ENCODE peak calls at places on chromosomes 3 and 15, in ten cellular contexts. I is iPS DF 6.9; V is HEK293T; T is fibroblast of the conjunctiva; J is SHP77; R is stimulated activated CD4-positive, alpha-beta T cell treated with anti-CD3 and anti-CD28 coated beads, Interleukin-2, amount 100 ng/mL, for 48 hours; W is endothelial cell; P is heart right ventricle; G is Calu3; Z is MM.1S. D is an unnamed sample.

GRCh38 chr15:69718916-69719315 is 266.3 kb downstream of the RPLP1 start:
- DNase-seq in I (no peak), V (no peak), T (no peak), J (no peak), R (no peak), W (no peak), P (peak), G (no peak), Z (peak), D (no peak)

GRCh38 chr3:16824085-16824696 is 60.6 kb upstream of the PLCL2 start:
- DNase-seq in I (no peak), V (no peak), T (no peak), J (no peak), R (no peak), W (no peak), P (no peak), G (no peak), Z (peak), D (no peak)

GRCh38 chr15:35141743-35142356 is 56.8 kb upstream of the NANOGP8 start:
- DNase-seq in I (no peak), V (no peak), T (peak), J (no peak), R (no peak), W (no peak), P (no peak), G (no peak), Z (no peak), D (no peak)

GRCh38 chr3:133662256-133662773 is 574 bp upstream of the TOPBP1 start:
- DNase-seq in I (no peak), V (peak), T (no peak), J (peak), R (peak), W (peak), P (no peak), G (peak), Z (peak), D (no peak)

GRCh38 chr15:101138086-101138660 is 113.7 kb downstream of the CHSY1 start:
- DNase-seq in I (no peak), V (no peak), T (no peak), J (no peak), R (no peak), W (no peak), P (no peak), G (no peak), Z (no peak), D (no peak)

GRCh38 chr3:54099381-54099780 is 23.0 kb upstream of the CACNA2D3 start:
- DNase-seq in I (no peak), V (no peak), T (no peak), J (no peak), R (no peak), W (no peak), P (no peak), G (no peak), Z (no peak), D (no peak)

GRCh38 chr3:120801484-120801883 is 58.9 kb downstream of the GTF2E1 start:
- DNase-seq in I (no peak), V (no peak), T (no peak), J (no peak), R (no peak), W (no peak), P (no peak), G (no peak), Z (no peak), D (no peak)

GRCh38 chr15:98174286-98174685 is 213.8 kb downstream of the ARRDC4 start:
- DNase-seq in I (no peak), V (no peak), T (no peak), J (no peak), R (no peak), W (no peak), P (no peak), G (no peak), Z (no peak), D (no peak)

GRCh38 chr15:68619303-68619698 is 40.5 kb downstream of the CORO2B start:
- DNase-seq in I (no peak), V (no peak), T (no peak), J (no peak), R (no peak), W (no peak), P (no peak), G (no peak), Z (no peak), D (no peak)

GRCh38 chr3:192331749-192332385 is 395.5 kb downstream of the FGF12 start:
- DNase-seq in I (no peak), V (no peak), T (no peak), J (no peak), R (no peak), W (no peak), P (no peak), G (no peak), Z (peak), D (no peak)

GRCh38 chr15:33278816-33279612 is 31.8 kb upstream of the RYR3 start:
- DNase-seq in I (peak), V (peak), T (peak), J (no peak), R (no peak), W (no peak), P (no peak), G (peak), Z (no peak), D (peak)

GRCh38 chr15:64633332-64633731 is 142.1 kb downstream of the RBPMS2 start:
- DNase-seq in I (no peak), V (no peak), T (no peak), J (no peak), R (no peak), W (no peak), P (no peak), G (no peak), Z (no peak), D (no peak)

GRCh38 chr3:33790091-33790490 is 8.3 kb upstream of the PDCD6IP start:
- DNase-seq in I (no peak), V (no peak), T (no peak), J (no peak), R (no peak), W (no peak), P (no peak), G (no peak), Z (no peak), D (no peak)

GRCh38 chr3:40309925-40310635 is 573 bp downstream of the EIF1B start:
- DNase-seq in I (no peak), V (peak), T (peak), J (no peak), R (peak), W (peak), P (peak), G (peak), Z (no peak), D (no peak)

GRCh38 chr3:88440701-88441100 is 290.9 kb downstream of the C3orf38 start:
- DNase-seq in I (no peak), V (no peak), T (no peak), J (no peak), R (no peak), W (no peak), P (no peak), G (no peak), Z (peak), D (no peak)

GRCh38 chr15:61380270-61380669 is 151.2 kb upstream of the RORA start:
- DNase-seq in I (no peak), V (no peak), T (no peak), J (no peak), R (no peak), W (no peak), P (no peak), G (no peak), Z (no peak), D (no peak)

GRCh38 chr3:163722421-163722820 is 1355.9 kb downstream of the SI start:
- DNase-seq in I (peak), V (no peak), T (no peak), J (no peak), R (no peak), W (no peak), P (no peak), G (no peak), Z (peak), D (no peak)

GRCh38 chr15:72599855-72600464 is 54.5 kb upstream of the GOLGA6B start:
- DNase-seq in I (peak), V (peak), T (peak), J (peak), R (peak), W (peak), P (peak), G (peak), Z (peak), D (no peak)

GRCh38 chr15:48560321-48561051 is 85.0 kb downstream of the FBN1 start:
- DNase-seq in I (no peak), V (no peak), T (peak), J (no peak), R (no peak), W (no peak), P (no peak), G (no peak), Z (no peak), D (no peak)

GRCh38 chr3:25836579-25836978 is 46.7 kb downstream of the OXSM start:
- DNase-seq in I (no peak), V (no peak), T (no peak), J (no peak), R (no peak), W (no peak), P (no peak), G (no peak), Z (no peak), D (no peak)

GRCh38 chr3:86245360-86245759 is 745.6 kb downstream of the VGLL3 start:
- DNase-seq in I (no peak), V (peak), T (no peak), J (peak), R (no peak), W (peak), P (no peak), G (no peak), Z (peak), D (no peak)

GRCh38 chr3:122563717-122564025 is 429 bp downstream of the PARP9 start:
- DNase-seq in I (no peak), V (no peak), T (no peak), J (no peak), R (no peak), W (no peak), P (no peak), G (no peak), Z (no peak), D (no peak)

GRCh38 chr3:117752984-117753717 is 1043.6 kb downstream of the TUSC7 start:
- DNase-seq in I (no peak), V (peak), T (peak), J (peak), R (no peak), W (no peak), P (no peak), G (no peak), Z (no peak), D (no peak)

GRCh38 chr3:95037927-95038326 is 975.1 kb downstream of the NSUN3 start:
- DNase-seq in I (no peak), V (no peak), T (no peak), J (no peak), R (no peak), W (no peak), P (no peak), G (no peak), Z (no peak), D (no peak)

GRCh38 chr15:76987896-76988860 is 6.7 kb upstream of the PSTPIP1 start:
- DNase-seq in I (no peak), V (no peak), T (no peak), J (no peak), R (peak), W (no peak), P (peak), G (no peak), Z (no peak), D (peak)

GRCh38 chr3:165820685-165821123 is 16.5 kb downstream of the BCHE start:
- DNase-seq in I (no peak), V (no peak), T (no peak), J (no peak), R (no peak), W (no peak), P (no peak), G (no peak), Z (no peak), D (no peak)

GRCh38 chr15:42157381-42157780 is 945 bp upstream of the PLA2G4F start:
- DNase-seq in I (no peak), V (no peak), T (no peak), J (no peak), R (no peak), W (no peak), P (no peak), G (no peak), Z (no peak), D (no peak)

GRCh38 chr15:48590704-48591103 is 54.8 kb downstream of the FBN1 start:
- DNase-seq in I (no peak), V (no peak), T (no peak), J (no peak), R (no peak), W (no peak), P (no peak), G (no peak), Z (no peak), D (no peak)

GRCh38 chr3:14532691-14533456 is 7.3 kb downstream of the GRIP2 start:
- DNase-seq in I (peak), V (no peak), T (no peak), J (no peak), R (no peak), W (peak), P (no peak), G (peak), Z (no peak), D (no peak)

GRCh38 chr3:117735481-117736101 is 1026.0 kb downstream of the TUSC7 start:
- DNase-seq in I (no peak), V (no peak), T (peak), J (no peak), R (no peak), W (no peak), P (no peak), G (no peak), Z (no peak), D (no peak)

GRCh38 chr15:96322401-96323249 is 7.9 kb upstream of the NR2F2 start:
- DNase-seq in I (no peak), V (no peak), T (no peak), J (no peak), R (no peak), W (no peak), P (peak), G (peak), Z (no peak), D (no peak)

GRCh38 chr15:60444289-60444912 is 34.5 kb downstream of the ICE2 start:
- DNase-seq in I (no peak), V (no peak), T (no peak), J (no peak), R (no peak), W (no peak), P (no peak), G (peak), Z (no peak), D (no peak)

GRCh38 chr3:23859012-23859743 is 53.4 kb downstream of the UBE2E1 start:
- DNase-seq in I (no peak), V (no peak), T (no peak), J (no peak), R (no peak), W (no peak), P (no peak), G (no peak), Z (no peak), D (no peak)

GRCh38 chr3:120039642-120040610 is 54.3 kb downstream of the GSK3B start:
- DNase-seq in I (peak), V (no peak), T (no peak), J (no peak), R (no peak), W (no peak), P (no peak), G (no peak), Z (peak), D (no peak)

GRCh38 chr3:53744351-53744750 is 101.9 kb downstream of the CHDH start:
- DNase-seq in I (no peak), V (peak), T (no peak), J (peak), R (no peak), W (no peak), P (no peak), G (no peak), Z (peak), D (no peak)

GRCh38 chr3:64318001-64318400 is 92.7 kb upstream of the PRICKLE2 start:
- DNase-seq in I (no peak), V (no peak), T (no peak), J (no peak), R (no peak), W (no peak), P (no peak), G (no peak), Z (no peak), D (no peak)

GRCh38 chr3:190566043-190566933 is 52.4 kb downstream of the IL1RAP start:
- DNase-seq in I (no peak), V (no peak), T (peak), J (no peak), R (peak), W (peak), P (peak), G (peak), Z (no peak), D (peak)

D was measured in RWPE2.